ENCODE peak calls at places on chromosomes 1 and 21, in seven cellular contexts. One of them, this sample, is unnamed.

GRCh38 chr1:30748699-30749401 is 8.7 kb downstream of the LAPTM5 start:
- DNase-seq in upper lobe of right lung: no peak
- DNase-seq in fibroblast of mammary gland: peak
- DNase-seq in GM13977: no peak
- DNase-seq in OCI-LY7: no peak
- DNase-seq in nephron progenitor cell: no peak
- DNase-seq in hepatocyte: peak
- DNase-seq in this sample: no peak

GRCh38 chr1:75855010-75855409 is 58.3 kb downstream of the MSH4 start:
- DNase-seq in nephron progenitor cell: no peak
- DNase-seq in fibroblast of mammary gland: peak
- DNase-seq in hepatocyte: no peak
- DNase-seq in OCI-LY7: no peak
- DNase-seq in GM13977: no peak
- DNase-seq in upper lobe of right lung: no peak
- DNase-seq in this sample: no peak

GRCh38 chr1:237838320-237838719 is 52.4 kb downstream of the ZP4 start:
- DNase-seq in OCI-LY7: no peak
- DNase-seq in hepatocyte: no peak
- DNase-seq in GM13977: no peak
- DNase-seq in fibroblast of mammary gland: no peak
- DNase-seq in upper lobe of right lung: no peak
- DNase-seq in nephron progenitor cell: no peak
- DNase-seq in this sample: no peak

GRCh38 chr21:14591882-14592281 is 45.8 kb upstream of the SAMSN1 start:
- DNase-seq in OCI-LY7: no peak
- DNase-seq in fibroblast of mammary gland: peak
- DNase-seq in nephron progenitor cell: no peak
- DNase-seq in hepatocyte: no peak
- DNase-seq in GM13977: no peak
- DNase-seq in upper lobe of right lung: no peak
- DNase-seq in this sample: no peak

GRCh38 chr1:76950306-76950705 is 83.0 kb downstream of the ST6GALNAC5 start:
- DNase-seq in fibroblast of mammary gland: peak
- DNase-seq in OCI-LY7: no peak
- DNase-seq in GM13977: no peak
- DNase-seq in upper lobe of right lung: no peak
- DNase-seq in hepatocyte: no peak
- DNase-seq in nephron progenitor cell: no peak
- DNase-seq in this sample: no peak

GRCh38 chr1:201566933-201567801 is 28.2 kb downstream of the NAV1 start:
- DNase-seq in nephron progenitor cell: no peak
- DNase-seq in fibroblast of mammary gland: no peak
- DNase-seq in OCI-LY7: no peak
- DNase-seq in hepatocyte: no peak
- DNase-seq in upper lobe of right lung: no peak
- DNase-seq in GM13977: no peak
- DNase-seq in this sample: no peak

GRCh38 chr1:161803181-161803580 is 37.1 kb downstream of the ATF6 start:
- DNase-seq in OCI-LY7: no peak
- DNase-seq in nephron progenitor cell: no peak
- DNase-seq in upper lobe of right lung: no peak
- DNase-seq in GM13977: no peak
- DNase-seq in hepatocyte: no peak
- DNase-seq in fibroblast of mammary gland: no peak
- DNase-seq in this sample: no peak

GRCh38 chr1:26627959-26628358 is 67.9 kb upstream of the ARID1A start:
- DNase-seq in fibroblast of mammary gland: no peak
- DNase-seq in hepatocyte: no peak
- DNase-seq in GM13977: no peak
- DNase-seq in OCI-LY7: peak
- DNase-seq in upper lobe of right lung: no peak
- DNase-seq in nephron progenitor cell: no peak
- DNase-seq in this sample: peak

GRCh38 chr21:35351434-35351833 is 302.3 kb upstream of the RUNX1 start:
- DNase-seq in GM13977: no peak
- DNase-seq in OCI-LY7: no peak
- DNase-seq in fibroblast of mammary gland: no peak
- DNase-seq in hepatocyte: no peak
- DNase-seq in upper lobe of right lung: no peak
- DNase-seq in nephron progenitor cell: no peak
- DNase-seq in this sample: no peak

GRCh38 chr1:239891621-239892358 is 199.9 kb upstream of the FMN2 start:
- DNase-seq in upper lobe of right lung: no peak
- DNase-seq in OCI-LY7: no peak
- DNase-seq in hepatocyte: no peak
- DNase-seq in nephron progenitor cell: no peak
- DNase-seq in GM13977: no peak
- DNase-seq in fibroblast of mammary gland: no peak
- DNase-seq in this sample: no peak

GRCh38 chr1:25369241-25369640 is 31.1 kb downstream of the TMEM50A start:
- DNase-seq in upper lobe of right lung: no peak
- DNase-seq in fibroblast of mammary gland: peak
- DNase-seq in hepatocyte: no peak
- DNase-seq in OCI-LY7: no peak
- DNase-seq in GM13977: no peak
- DNase-seq in nephron progenitor cell: no peak
- DNase-seq in this sample: no peak

GRCh38 chr1:147377263-147378246 is 135.1 kb downstream of the CHD1L start:
- DNase-seq in fibroblast of mammary gland: no peak
- DNase-seq in OCI-LY7: no peak
- DNase-seq in hepatocyte: no peak
- DNase-seq in upper lobe of right lung: no peak
- DNase-seq in nephron progenitor cell: no peak
- DNase-seq in GM13977: no peak
- DNase-seq in this sample: no peak

GRCh38 chr1:54715493-54716298 is at the start of gene TTC4:
- DNase-seq in fibroblast of mammary gland: peak
- DNase-seq in nephron progenitor cell: peak
- DNase-seq in upper lobe of right lung: peak
- DNase-seq in GM13977: peak
- DNase-seq in hepatocyte: peak
- DNase-seq in OCI-LY7: peak
- DNase-seq in this sample: peak

GRCh38 chr21:45983981-45984551 is 2.5 kb downstream of the COL6A1 start:
- DNase-seq in fibroblast of mammary gland: peak
- DNase-seq in hepatocyte: no peak
- DNase-seq in OCI-LY7: no peak
- DNase-seq in nephron progenitor cell: peak
- DNase-seq in GM13977: no peak
- DNase-seq in upper lobe of right lung: peak
- DNase-seq in this sample: no peak

GRCh38 chr1:11324562-11324961 is 51.6 kb downstream of the UBIAD1 start:
- DNase-seq in OCI-LY7: no peak
- DNase-seq in GM13977: no peak
- DNase-seq in upper lobe of right lung: no peak
- DNase-seq in nephron progenitor cell: no peak
- DNase-seq in hepatocyte: no peak
- DNase-seq in fibroblast of mammary gland: no peak
- DNase-seq in this sample: no peak

GRCh38 chr1:15322648-15323350 is 75.8 kb downstream of the FHAD1 start:
- DNase-seq in GM13977: no peak
- DNase-seq in hepatocyte: no peak
- DNase-seq in OCI-LY7: no peak
- DNase-seq in fibroblast of mammary gland: no peak
- DNase-seq in upper lobe of right lung: peak
- DNase-seq in nephron progenitor cell: no peak
- DNase-seq in this sample: no peak

GRCh38 chr1:228364706-228365213 is 41.9 kb downstream of the TRIM11 start:
- DNase-seq in GM13977: no peak
- DNase-seq in hepatocyte: no peak
- DNase-seq in nephron progenitor cell: no peak
- DNase-seq in OCI-LY7: no peak
- DNase-seq in fibroblast of mammary gland: no peak
- DNase-seq in upper lobe of right lung: peak
- DNase-seq in this sample: no peak

GRCh38 chr1:93591833-93592635 is 89.6 kb downstream of the BCAR3 start:
- DNase-seq in fibroblast of mammary gland: no peak
- DNase-seq in GM13977: peak
- DNase-seq in OCI-LY7: peak
- DNase-seq in nephron progenitor cell: peak
- DNase-seq in hepatocyte: peak
- DNase-seq in upper lobe of right lung: peak
- DNase-seq in this sample: peak

GRCh38 chr1:50308883-50309282 is 114.4 kb downstream of the DMRTA2 start:
- DNase-seq in nephron progenitor cell: peak
- DNase-seq in upper lobe of right lung: no peak
- DNase-seq in hepatocyte: peak
- DNase-seq in fibroblast of mammary gland: peak
- DNase-seq in GM13977: no peak
- DNase-seq in OCI-LY7: peak
- DNase-seq in this sample: peak

GRCh38 chr1:54839824-54840223 is 38.7 kb upstream of the TTC22 start:
- DNase-seq in GM13977: no peak
- DNase-seq in hepatocyte: no peak
- DNase-seq in nephron progenitor cell: no peak
- DNase-seq in fibroblast of mammary gland: no peak
- DNase-seq in upper lobe of right lung: no peak
- DNase-seq in OCI-LY7: no peak
- DNase-seq in this sample: no peak

GRCh38 chr1:61930246-61930645 is 188.0 kb downstream of the PATJ start:
- DNase-seq in upper lobe of right lung: no peak
- DNase-seq in GM13977: no peak
- DNase-seq in OCI-LY7: no peak
- DNase-seq in fibroblast of mammary gland: no peak
- DNase-seq in hepatocyte: no peak
- DNase-seq in nephron progenitor cell: no peak
- DNase-seq in this sample: no peak

GRCh38 chr1:170765712-170766330 is 101.9 kb downstream of the PRRX1 start:
- DNase-seq in nephron progenitor cell: no peak
- DNase-seq in GM13977: no peak
- DNase-seq in hepatocyte: peak
- DNase-seq in fibroblast of mammary gland: peak
- DNase-seq in OCI-LY7: no peak
- DNase-seq in upper lobe of right lung: no peak
- DNase-seq in this sample: no peak

GRCh38 chr1:76799700-76800099 is 67.6 kb upstream of the ST6GALNAC5 start:
- DNase-seq in OCI-LY7: no peak
- DNase-seq in fibroblast of mammary gland: no peak
- DNase-seq in nephron progenitor cell: no peak
- DNase-seq in hepatocyte: no peak
- DNase-seq in upper lobe of right lung: no peak
- DNase-seq in GM13977: no peak
- DNase-seq in this sample: no peak

GRCh38 chr21:41876928-41877652 is 2.1 kb downstream of the PRDM15 start:
- DNase-seq in GM13977: no peak
- DNase-seq in upper lobe of right lung: no peak
- DNase-seq in OCI-LY7: peak
- DNase-seq in hepatocyte: no peak
- DNase-seq in fibroblast of mammary gland: no peak
- DNase-seq in nephron progenitor cell: no peak
- DNase-seq in this sample: no peak

GRCh38 chr1:200033511-200034261 is 6.2 kb downstream of the NR5A2 start:
- DNase-seq in fibroblast of mammary gland: no peak
- DNase-seq in hepatocyte: peak
- DNase-seq in upper lobe of right lung: no peak
- DNase-seq in OCI-LY7: no peak
- DNase-seq in GM13977: no peak
- DNase-seq in nephron progenitor cell: no peak
- DNase-seq in this sample: no peak

DNA sequence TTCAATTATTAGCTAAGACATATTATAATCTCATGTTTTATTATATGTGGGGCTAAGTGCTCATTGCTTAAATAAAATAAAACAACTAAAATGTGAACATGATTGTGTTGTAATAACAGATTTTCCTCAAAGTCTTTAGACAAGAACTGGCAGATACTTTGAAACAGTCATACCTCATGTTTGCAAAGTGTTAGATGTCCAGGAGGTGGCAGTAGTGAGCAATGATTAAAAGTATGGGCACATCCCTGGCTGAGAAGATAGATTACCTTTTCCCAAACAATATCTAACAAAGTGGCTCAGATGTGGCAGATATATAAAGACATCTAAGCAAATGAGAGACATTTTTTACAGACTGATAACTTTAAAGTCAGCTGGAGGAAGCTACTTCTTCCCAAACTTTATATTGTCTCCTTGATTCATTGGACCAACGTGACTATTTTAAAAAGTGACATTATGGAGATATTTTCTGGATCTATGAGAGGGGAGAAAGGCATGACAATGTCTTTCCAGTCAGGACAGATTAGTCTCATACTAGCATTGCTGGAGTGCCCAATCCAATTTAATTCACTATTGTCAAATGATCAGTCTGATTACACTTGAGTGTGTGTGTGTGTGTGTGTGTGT is 269.8 kb downstream of the S1PR1 start:
- DNase-seq in upper lobe of right lung: no peak
- DNase-seq in GM13977: peak
- DNase-seq in OCI-LY7: peak
- DNase-seq in nephron progenitor cell: peak
- DNase-seq in fibroblast of mammary gland: peak
- DNase-seq in hepatocyte: peak
- DNase-seq in this sample: peak
- TF ChIP-seq CTCF in upper lobe of right lung: peak
- TF ChIP-seq CTCF in GM13977: peak
- TF ChIP-seq CTCF in OCI-LY7: peak
- TF ChIP-seq CTCF in nephron progenitor cell: peak
- TF ChIP-seq CTCF in fibroblast of mammary gland: peak
- TF ChIP-seq CTCF in hepatocyte: peak
- TF ChIP-seq CTCF in this sample: peak

DNA sequence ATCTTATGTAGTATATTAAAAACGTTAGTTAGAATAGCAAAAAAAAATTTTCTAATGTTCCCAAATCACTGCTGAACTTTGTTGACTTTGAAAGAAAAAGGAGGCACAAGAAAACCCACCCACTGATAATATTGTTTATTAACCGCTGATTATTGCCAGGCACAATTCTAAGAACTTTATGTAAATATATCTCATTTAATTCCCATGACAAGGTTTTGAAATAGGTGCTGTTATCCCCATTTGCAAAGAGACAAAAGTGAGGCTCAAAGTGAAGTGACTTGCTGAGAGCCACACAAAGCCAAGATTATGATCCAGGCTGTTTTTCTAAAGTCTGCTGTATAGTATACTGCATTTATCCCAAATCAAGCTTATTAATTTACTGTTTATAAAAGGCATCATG is 56.4 kb downstream of the SASS6 start:
- DNase-seq in OCI-LY7: no peak
- DNase-seq in fibroblast of mammary gland: no peak
- DNase-seq in nephron progenitor cell: no peak
- DNase-seq in GM13977: no peak
- DNase-seq in hepatocyte: no peak
- DNase-seq in upper lobe of right lung: no peak
- DNase-seq in this sample: no peak
- TF ChIP-seq CTCF in OCI-LY7: no peak
- TF ChIP-seq CTCF in fibroblast of mammary gland: no peak
- TF ChIP-seq CTCF in nephron progenitor cell: no peak
- TF ChIP-seq CTCF in GM13977: no peak
- TF ChIP-seq CTCF in hepatocyte: no peak
- TF ChIP-seq CTCF in upper lobe of right lung: no peak
- TF ChIP-seq CTCF in this sample: no peak

GRCh38 chr1:91440845-91441244 is 36.2 kb upstream of the HFM1 start:
- DNase-seq in fibroblast of mammary gland: peak
- DNase-seq in GM13977: peak
- DNase-seq in nephron progenitor cell: no peak
- DNase-seq in upper lobe of right lung: no peak
- DNase-seq in OCI-LY7: peak
- DNase-seq in hepatocyte: no peak
- DNase-seq in this sample: no peak
- TF ChIP-seq CTCF in fibroblast of mammary gland: peak
- TF ChIP-seq CTCF in GM13977: peak
- TF ChIP-seq CTCF in nephron progenitor cell: no peak
- TF ChIP-seq CTCF in upper lobe of right lung: peak
- TF ChIP-seq CTCF in OCI-LY7: peak
- TF ChIP-seq CTCF in hepatocyte: peak
- TF ChIP-seq CTCF in this sample: no peak

GRCh38 chr1:46691997-46692790 is 20.5 kb downstream of the TEX38 start:
- DNase-seq in hepatocyte: no peak
- DNase-seq in fibroblast of mammary gland: no peak
- DNase-seq in upper lobe of right lung: no peak
- DNase-seq in nephron progenitor cell: no peak
- DNase-seq in GM13977: no peak
- DNase-seq in OCI-LY7: no peak
- DNase-seq in this sample: no peak
- TF ChIP-seq CTCF in hepatocyte: no peak
- TF ChIP-seq CTCF in fibroblast of mammary gland: peak
- TF ChIP-seq CTCF in upper lobe of right lung: no peak
- TF ChIP-seq CTCF in nephron progenitor cell: no peak
- TF ChIP-seq CTCF in GM13977: no peak
- TF ChIP-seq CTCF in OCI-LY7: no peak
- TF ChIP-seq CTCF in this sample: no peak

This sample was measured in GM20000.